ENCODE peak calls at places on chromosomes 1 and 21, in nine cellular contexts. O is dorsolateral prefrontal cortex, K is LNCaP clone FGC, S is brain microvascular endothelial cell, J is left lung, U is PC-3, Z is cardiac fibroblast, V is adrenal gland, X is uterus. T is an unnamed sample.
A peak's percentile ranks its signal among the peaks of the same experiment; 100 is the strongest.

GRCh38 chr1:199723557-199723956 is 304.0 kb upstream of the NR5A2 start:
- DNase-seq in S (no peak), O (no peak), K (no peak), X (no peak), U (no peak), V (no peak), J (no peak), Z (peak; percentile 15), T (no peak)

GRCh38 chr1:25832336-25833037 is 12.7 kb downstream of the MTFR1L start:
- DNase-seq in Z (no peak), X (no peak), O (no peak), U (peak; percentile 50), J (no peak), V (no peak), S (no peak), K (no peak), T (no peak)

GRCh38 chr1:206975313-206975712 is 5.1 kb upstream of the FCAMR start:
- DNase-seq in O (no peak), X (no peak), K (no peak), Z (no peak), U (no peak), V (no peak), S (no peak), J (no peak), T (no peak)

GRCh38 chr1:198161718-198162090 is 4.9 kb downstream of the NEK7 start:
- DNase-seq in K (no peak), O (no peak), V (no peak), X (no peak), J (no peak), S (no peak), U (no peak), Z (no peak), T (no peak)

GRCh38 chr1:205961405-205961804 is 18.1 kb upstream of the SLC26A9 start:
- DNase-seq in O (peak; percentile 33), J (no peak), X (no peak), Z (peak; percentile 14), V (no peak), S (peak; percentile 13), K (no peak), U (no peak), T (no peak)

GRCh38 chr1:21149862-21150432 is 26.8 kb downstream of the EIF4G3 start:
- DNase-seq in V (no peak), U (peak; percentile 89), K (no peak), Z (peak; percentile 87), S (peak; percentile 95), J (no peak), O (peak; percentile 39), X (no peak), T (peak; percentile 94)

GRCh38 chr1:29521438-29521715 is 285.1 kb downstream of the PTPRU start:
- DNase-seq in U (no peak), S (no peak), V (peak; percentile 10), K (no peak), Z (no peak), O (no peak), J (no peak), X (no peak), T (no peak)

GRCh38 chr1:10717296-10718082 is 79.0 kb downstream of the CASZ1 start:
- DNase-seq in U (no peak), O (no peak), S (no peak), J (no peak), X (no peak), K (no peak), Z (no peak), V (no peak), T (no peak)

GRCh38 chr1:14925336-14926136 is 228.0 kb upstream of the TMEM51 start:
- DNase-seq in K (no peak), J (no peak), U (no peak), X (no peak), Z (no peak), V (no peak), O (no peak), S (no peak), T (no peak)

GRCh38 chr1:23370744-23371710 is 1.4 kb upstream of the ZNF436 start:
- DNase-seq in J (no peak), O (no peak), X (no peak), U (peak; percentile 68), Z (peak; percentile 61), V (peak; percentile 70), K (no peak), S (no peak), T (no peak)

GRCh38 chr21:39051561-39051949 is 131.7 kb downstream of the PSMG1 start:
- DNase-seq in O (no peak), J (no peak), S (peak; percentile 37), U (peak; percentile 82), K (no peak), X (no peak), V (no peak), Z (no peak), T (peak; percentile 21)

GRCh38 chr1:34988581-34988980 is 3.4 kb upstream of the TMEM35B start:
- DNase-seq in X (no peak), O (no peak), J (no peak), K (no peak), S (no peak), Z (no peak), V (no peak), U (no peak), T (no peak)

GRCh38 chr1:226309398-226310122 is 596 bp upstream of the LIN9 start:
- DNase-seq in S (peak; percentile 12), X (no peak), J (no peak), K (no peak), Z (peak; percentile 16), U (peak; percentile 45), V (peak; percentile 63), O (peak; percentile 34), T (no peak)

GRCh38 chr1:229221106-229222019 is 49.5 kb upstream of the RAB4A start:
- DNase-seq in Z (peak; percentile 85), X (no peak), S (peak; percentile 33), J (no peak), O (no peak), U (peak; percentile 97), V (no peak), K (peak; percentile 95), T (no peak)

GRCh38 chr1:11961230-11961629 is 19.0 kb upstream of the MFN2 start:
- DNase-seq in V (peak; percentile 83), Z (no peak), K (no peak), X (no peak), O (no peak), U (no peak), S (peak; percentile 8), J (no peak), T (no peak)

DNA sequence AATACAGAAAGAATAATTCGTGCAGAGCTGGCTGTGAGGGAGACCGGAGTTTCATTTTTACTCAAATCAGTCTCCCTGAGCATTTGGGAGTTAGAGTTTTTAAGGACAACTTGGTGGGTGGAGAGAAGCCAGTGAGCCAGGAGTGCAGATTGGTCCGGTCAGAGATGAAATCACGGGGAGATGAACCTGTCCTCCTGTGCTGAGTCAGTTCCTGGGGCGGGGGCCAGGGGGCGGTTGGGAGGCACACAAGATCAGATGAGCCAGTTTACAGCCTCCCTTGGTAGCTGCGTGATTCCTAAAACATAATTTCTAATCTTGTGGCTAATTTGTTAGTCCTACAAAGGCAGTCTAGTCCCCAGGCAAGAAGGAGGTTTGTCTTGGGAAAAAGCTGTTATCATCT is 1267.9 kb downstream of the AMY1C start:
- DNase-seq in Z (no peak), S (no peak), X (no peak), V (no peak), J (no peak), O (no peak), U (no peak), K (no peak), T (no peak)
- TF ChIP-seq CTCF in Z (no peak), S (no peak), X (no peak), V (no peak), J (no peak), O (no peak), U (no peak), K (no peak), T (no peak)

GRCh38 chr1:43269627-43270375 is at the start of gene TMEM125:
- DNase-seq in O (no peak), X (no peak), K (peak; percentile 66), J (peak; percentile 49), U (peak; percentile 36), S (no peak), Z (no peak), V (peak; percentile 9), T (no peak)
- H3K4me3 ChIP-seq in O (no peak within 1 kb of the TSS), X (no peak within 1 kb of the TSS), K (peak within 1 kb of the TSS; percentile 68), J (peak within 1 kb of the TSS; percentile 28), U (peak within 1 kb of the TSS; percentile 55), S (peak within 1 kb of the TSS; percentile 9), Z (no peak within 1 kb of the TSS), V (no peak within 1 kb of the TSS), T (no peak within 1 kb of the TSS)

DNA sequence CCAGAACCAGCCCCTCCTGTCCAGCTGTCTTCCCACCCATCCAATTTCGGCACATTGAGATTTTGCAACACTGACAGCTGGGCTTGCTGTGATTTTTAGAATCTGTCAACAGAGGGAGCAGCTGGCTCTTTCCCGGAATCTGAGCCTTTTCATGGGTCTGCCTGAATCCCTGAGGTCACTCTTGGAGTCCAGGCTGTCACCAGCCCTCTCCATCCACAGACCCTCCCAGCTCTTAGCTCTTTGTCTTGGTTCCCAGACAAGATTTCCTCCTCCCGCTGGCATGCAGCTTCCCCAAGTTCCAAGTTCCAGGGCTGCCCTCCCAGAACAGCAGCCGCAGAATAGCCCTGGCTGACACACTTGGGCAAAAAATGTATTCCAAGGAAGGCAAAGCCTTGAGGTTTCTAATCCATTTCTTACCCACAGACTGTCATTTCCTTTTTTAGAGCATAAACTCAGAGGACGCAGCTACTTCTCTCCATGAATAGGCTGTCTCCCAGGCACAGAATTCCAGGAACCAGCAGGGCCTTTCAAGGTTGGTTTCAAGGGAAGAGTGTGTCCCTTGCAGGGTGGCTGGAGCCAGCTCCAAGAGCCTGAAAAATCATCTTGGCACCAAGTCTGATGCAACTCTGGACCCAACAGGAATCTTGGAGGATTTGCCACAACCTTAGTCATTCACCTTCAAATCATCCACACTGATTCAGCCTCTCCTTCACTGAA is 7.1 kb upstream of the TMEM61 start:
- DNase-seq in O (peak; percentile 45), U (peak; percentile 55), J (no peak), X (no peak), S (peak; percentile 33), V (peak; percentile 77), K (no peak), Z (peak; percentile 77), T (no peak)
- TF ChIP-seq CTCF in O (peak; percentile 48), U (peak; percentile 61), J (no peak), X (no peak), S (peak; percentile 65), V (peak; percentile 22), K (peak; percentile 32), Z (peak; percentile 52), T (peak; percentile 53)

GRCh38 chr1:15963968-15964648 is 11.8 kb downstream of the ZBTB17 start:
- DNase-seq in V (no peak), U (peak; percentile 54), O (no peak), J (no peak), X (no peak), S (no peak), Z (no peak), K (no peak), T (no peak)

GRCh38 chr1:15962176-15962575 is 13.7 kb downstream of the ZBTB17 start:
- DNase-seq in U (no peak), V (peak; percentile 66), X (no peak), K (no peak), S (no peak), J (no peak), Z (no peak), O (no peak), T (no peak)

GRCh38 chr1:15962671-15963362 is 13.1 kb downstream of the ZBTB17 start:
- DNase-seq in O (no peak), K (no peak), S (no peak), V (peak; percentile 80), Z (no peak), J (no peak), U (no peak), X (no peak), T (no peak)

GRCh38 chr1:15965228-15965767 is 10.6 kb downstream of the ZBTB17 start:
- DNase-seq in X (no peak), U (no peak), K (no peak), V (no peak), J (no peak), O (peak; percentile 87), S (peak; percentile 56), Z (peak; percentile 85), T (no peak)

GRCh38 chr1:15963363-15963967 is 12.4 kb downstream of the ZBTB17 start:
- DNase-seq in U (no peak), V (no peak), O (no peak), X (no peak), S (no peak), Z (no peak), K (no peak), J (no peak), T (no peak)
- H3K4me3 ChIP-seq in U (no peak overlapping the region), V (no peak overlapping the region), O (no peak overlapping the region), X (no peak overlapping the region), S (no peak overlapping the region), Z (no peak overlapping the region), K (no peak overlapping the region), J (no peak overlapping the region), T (no peak overlapping the region)